ENCODE peak calls at places on chromosomes 1 and 21, in ten cellular contexts. O is right cardiac atrium, T is upper lobe of right lung, V is skeletal muscle cell, X is HFF-Myc, M is A549, R is mesendoderm, A is Panc1, F is fibroblast of lung, J is testis. N is an unnamed sample.

GRCh38 chr1:66267211-66267940 is 266.6 kb upstream of the SGIP1 start:
- DNase-seq in O (no peak), T (no peak), V (no peak), X (no peak), M (no peak), R (no peak), A (no peak), F (peak), J (no peak), N (peak)

GRCh38 chr1:100896481-100896982 is 642 bp downstream of the SLC30A7 start:
- DNase-seq in O (no peak), T (no peak), V (peak), X (peak), M (peak), R (peak), A (peak), F (peak), J (peak), N (peak)

GRCh38 chr1:116881879-116882520 is 27.7 kb upstream of the PTGFRN start:
- DNase-seq in O (peak), T (no peak), V (peak), X (no peak), M (peak), R (peak), A (peak), F (peak), J (no peak), N (peak)

GRCh38 chr21:35649186-35649585 is 411.1 kb downstream of the SETD4 start:
- DNase-seq in O (no peak), T (no peak), V (no peak), X (no peak), M (no peak), R (peak), A (no peak), F (peak), J (no peak), N (peak)

GRCh38 chr1:14486401-14487110 is 111.9 kb upstream of the KAZN start:
- DNase-seq in O (peak), T (no peak), V (peak), X (no peak), M (no peak), R (no peak), A (no peak), F (peak), J (no peak), N (peak)

GRCh38 chr1:174818014-174818616 is 181.6 kb upstream of the CACYBP start:
- DNase-seq in O (no peak), T (no peak), V (no peak), X (no peak), M (no peak), R (no peak), A (no peak), F (no peak), J (no peak), N (no peak)

GRCh38 chr1:31488528-31488927 is 75.5 kb downstream of the SERINC2 start:
- DNase-seq in O (no peak), T (no peak), V (no peak), X (no peak), M (no peak), R (no peak), A (no peak), F (no peak), J (no peak), N (peak)

GRCh38 chr1:219434285-219434950 is 178.5 kb downstream of the ZC3H11B start:
- DNase-seq in O (no peak), T (no peak), V (no peak), X (no peak), M (no peak), R (no peak), A (no peak), F (no peak), J (no peak), N (no peak)

GRCh38 chr1:168589136-168589535 is 12.7 kb downstream of the XCL1 start:
- DNase-seq in O (no peak), T (no peak), V (no peak), X (no peak), M (no peak), R (no peak), A (no peak), F (no peak), J (no peak), N (no peak)

GRCh38 chr1:9235123-9235513 is 544 bp downstream of the H6PD start:
- DNase-seq in O (no peak), T (no peak), V (no peak), X (no peak), M (peak), R (peak), A (no peak), F (peak), J (no peak), N (peak)

GRCh38 chr1:230877139-230877923 is 9.0 kb upstream of the C1orf198 start:
- DNase-seq in O (no peak), T (no peak), V (peak), X (peak), M (no peak), R (no peak), A (no peak), F (peak), J (no peak), N (peak)

GRCh38 chr1:14524816-14525215 is 73.7 kb upstream of the KAZN start:
- DNase-seq in O (no peak), T (no peak), V (no peak), X (no peak), M (no peak), R (no peak), A (no peak), F (no peak), J (no peak), N (no peak)

GRCh38 chr1:241551759-241552638 is 19.8 kb downstream of the KMO start:
- DNase-seq in O (peak), T (peak), V (no peak), X (no peak), M (no peak), R (no peak), A (no peak), F (no peak), J (peak), N (peak)

GRCh38 chr1:152514715-152515453 is 602 bp downstream of the CRCT1 start:
- DNase-seq in O (no peak), T (no peak), V (no peak), X (no peak), M (no peak), R (no peak), A (no peak), F (no peak), J (no peak), N (no peak)

GRCh38 chr1:5812295-5812694 is 179.9 kb downstream of the NPHP4 start:
- DNase-seq in O (no peak), T (no peak), V (no peak), X (no peak), M (no peak), R (no peak), A (no peak), F (no peak), J (no peak), N (no peak)

GRCh38 chr1:92817986-92818764 is 13.7 kb upstream of the RPL5 start:
- DNase-seq in O (no peak), T (no peak), V (peak), X (no peak), M (peak), R (peak), A (no peak), F (peak), J (no peak), N (peak)

GRCh38 chr1:21577324-21577723 is 68.1 kb downstream of the ALPL start:
- DNase-seq in O (peak), T (no peak), V (no peak), X (no peak), M (no peak), R (no peak), A (no peak), F (no peak), J (no peak), N (no peak)

GRCh38 chr1:31707711-31708110 is 3.9 kb upstream of the COL16A1 start:
- DNase-seq in O (peak), T (no peak), V (no peak), X (no peak), M (no peak), R (peak), A (no peak), F (peak), J (no peak), N (peak)

GRCh38 chr1:150259758-150260669 is 2.4 kb downstream of the CA14 start:
- DNase-seq in O (peak), T (peak), V (no peak), X (no peak), M (no peak), R (peak), A (no peak), F (peak), J (peak), N (no peak)

GRCh38 chr1:42504535-42505128 is 41.5 kb downstream of the CCDC30 start:
- DNase-seq in O (no peak), T (no peak), V (no peak), X (no peak), M (no peak), R (peak), A (no peak), F (no peak), J (no peak), N (no peak)

GRCh38 chr1:114587203-114587991 is 6.0 kb upstream of the BCAS2 start:
- DNase-seq in O (no peak), T (no peak), V (no peak), X (no peak), M (no peak), R (no peak), A (no peak), F (no peak), J (no peak), N (no peak)

GRCh38 chr1:156119503-156120209 is 5.1 kb downstream of the LMNA start:
- DNase-seq in O (peak), T (no peak), V (no peak), X (no peak), M (no peak), R (peak), A (no peak), F (peak), J (peak), N (peak)

GRCh38 chr1:172724746-172725613 is 66.1 kb downstream of the FASLG start:
- DNase-seq in O (no peak), T (no peak), V (no peak), X (no peak), M (no peak), R (no peak), A (no peak), F (no peak), J (no peak), N (no peak)

GRCh38 chr1:53332833-53333232 is 5.0 kb upstream of the LRP8 start:
- DNase-seq in O (no peak), T (peak), V (no peak), X (no peak), M (no peak), R (no peak), A (no peak), F (no peak), J (peak), N (no peak)

GRCh38 chr1:154962238-154962678 is 676 bp upstream of the PYGO2 start:
- DNase-seq in O (peak), T (peak), V (no peak), X (no peak), M (peak), R (peak), A (no peak), F (no peak), J (peak), N (peak)

GRCh38 chr21:43624343-43624742 is 34.9 kb downstream of the HSF2BP start:
- DNase-seq in O (no peak), T (no peak), V (no peak), X (no peak), M (no peak), R (peak), A (no peak), F (no peak), J (no peak), N (no peak)

GRCh38 chr1:4585216-4585615 is 69.2 kb upstream of the AJAP1 start:
- DNase-seq in O (no peak), T (no peak), V (no peak), X (no peak), M (peak), R (peak), A (no peak), F (no peak), J (peak), N (no peak)

GRCh38 chr1:2237773-2238172 is 9.7 kb downstream of the SKI start:
- DNase-seq in O (peak), T (no peak), V (no peak), X (no peak), M (peak), R (no peak), A (no peak), F (no peak), J (peak), N (peak)

GRCh38 chr1:54604572-54605370 is 18.6 kb downstream of the FAM151A start:
- DNase-seq in O (no peak), T (no peak), V (no peak), X (no peak), M (no peak), R (no peak), A (no peak), F (no peak), J (no peak), N (no peak)

GRCh38 chr1:30654188-30654587 is 69.2 kb downstream of the MATN1 start:
- DNase-seq in O (no peak), T (peak), V (no peak), X (no peak), M (no peak), R (no peak), A (no peak), F (no peak), J (no peak), N (no peak)

GRCh38 chr1:172893146-172893841 is 157.4 kb downstream of the TNFSF18 start:
- DNase-seq in O (peak), T (no peak), V (no peak), X (no peak), M (no peak), R (no peak), A (no peak), F (peak), J (peak), N (peak)

GRCh38 chr1:30008998-30009657 is 714.3 kb downstream of the MATN1 start:
- DNase-seq in O (no peak), T (no peak), V (no peak), X (peak), M (peak), R (peak), A (no peak), F (peak), J (no peak), N (no peak)

GRCh38 chr21:37088196-37088595 is 15.1 kb downstream of the TTC3 start:
- DNase-seq in O (no peak), T (no peak), V (no peak), X (no peak), M (no peak), R (no peak), A (no peak), F (no peak), J (no peak), N (peak)

GRCh38 chr1:223081181-223081994 is 61.7 kb downstream of the TLR5 start:
- DNase-seq in O (peak), T (peak), V (peak), X (peak), M (peak), R (peak), A (peak), F (peak), J (peak), N (peak)

GRCh38 chr1:171434717-171435346 is 50.5 kb upstream of the PRRC2C start:
- DNase-seq in O (peak), T (no peak), V (peak), X (peak), M (peak), R (no peak), A (no peak), F (peak), J (no peak), N (peak)
- H3K4me3 ChIP-seq in O (no peak), T (no peak), V (no peak), X (no peak), M (no peak), R (no peak), A (no peak), F (peak), J (no peak), N (no peak)

GRCh38 chr21:33924079-33924765 is 8.6 kb upstream of the ATP5PO start:
- DNase-seq in O (peak), T (peak), V (no peak), X (peak), M (peak), R (peak), A (peak), F (peak), J (peak), N (peak)
- H3K4me3 ChIP-seq in O (no peak), T (no peak), V (no peak), X (no peak), M (no peak), R (no peak), A (peak), F (no peak), J (no peak), N (no peak)

GRCh38 chr1:39436842-39437241 is 54.6 kb upstream of the BMP8A start:
- DNase-seq in O (no peak), T (no peak), V (no peak), X (no peak), M (no peak), R (no peak), A (no peak), F (no peak), J (no peak), N (no peak)
- H3K4me3 ChIP-seq in O (no peak), T (no peak), V (no peak), X (no peak), M (no peak), R (no peak), A (no peak), F (no peak), J (no peak), N (no peak)

GRCh38 chr1:71045463-71046028 is 2.1 kb downstream of the PTGER3 start:
- DNase-seq in O (no peak), T (no peak), V (no peak), X (no peak), M (no peak), R (no peak), A (no peak), F (no peak), J (peak), N (no peak)

GRCh38 chr1:71044833-71045232 is 2.8 kb downstream of the PTGER3 start:
- DNase-seq in O (no peak), T (no peak), V (no peak), X (no peak), M (no peak), R (no peak), A (no peak), F (no peak), J (no peak), N (no peak)

GRCh38 chr1:71047635-71048607 is at the start of gene PTGER3:
- DNase-seq in O (peak), T (peak), V (no peak), X (no peak), M (no peak), R (peak), A (no peak), F (no peak), J (peak), N (no peak)

GRCh38 chr1:71049951-71050598 is 2.5 kb upstream of the PTGER3 start:
- DNase-seq in O (no peak), T (no peak), V (peak), X (peak), M (peak), R (peak), A (peak), F (peak), J (no peak), N (peak)

DNA sequence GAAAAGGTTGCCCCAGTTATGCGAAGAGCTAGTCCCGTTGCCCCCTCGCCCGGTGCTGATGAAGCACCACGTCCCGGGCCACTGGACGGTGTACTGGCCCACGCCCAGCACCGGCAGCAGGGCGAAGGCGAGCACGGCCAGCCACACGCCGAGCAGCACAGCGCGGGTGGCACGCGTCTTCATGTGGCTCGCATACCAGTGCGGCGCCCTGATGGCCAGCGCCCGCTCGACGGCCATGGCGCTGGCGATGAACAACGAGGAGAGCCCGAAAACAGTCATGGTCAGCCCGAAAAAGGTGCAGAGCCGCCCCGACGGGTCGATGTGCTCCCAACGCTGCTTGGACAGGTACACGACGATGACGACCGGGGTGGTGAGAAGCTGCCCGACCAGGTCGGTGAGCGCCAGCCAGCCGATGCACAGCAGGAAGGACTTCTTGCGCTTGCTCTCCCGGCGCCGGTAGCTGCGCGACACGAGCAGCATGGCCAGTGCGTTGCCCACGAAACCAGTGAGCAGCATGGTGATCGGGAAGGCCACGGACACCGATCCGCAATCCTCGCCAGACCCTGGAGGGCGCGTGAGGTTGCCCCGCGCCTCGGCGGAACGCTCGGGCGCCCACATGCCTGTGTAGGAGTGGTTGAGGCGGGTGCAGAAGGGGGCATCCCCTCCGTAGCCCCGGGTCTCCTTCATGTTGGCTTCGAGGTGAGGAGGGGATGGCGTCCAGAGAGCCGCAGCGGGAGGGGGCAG is 553 bp downstream of the PTGER3 start:
- DNase-seq in O (peak), T (peak), V (no peak), X (no peak), M (no peak), R (peak), A (no peak), F (no peak), J (no peak), N (no peak)
- H3K4me3 ChIP-seq in O (peak), T (peak), V (peak), X (peak), M (peak), R (peak), A (peak), F (peak), J (peak), N (peak)

GRCh38 chr1:69185378-69185777 is 382.3 kb upstream of the LRRC7 start:
- DNase-seq in O (no peak), T (no peak), V (no peak), X (no peak), M (no peak), R (no peak), A (no peak), F (no peak), J (no peak), N (no peak)
- H3K4me3 ChIP-seq in O (no peak), T (no peak), V (no peak), X (no peak), M (no peak), R (no peak), A (no peak), F (no peak), J (no peak), N (no peak)